ENCODE peak calls at places on chromosome 5, in seven cellular contexts. A is right atrium auricular region, P is left ventricle myocardium inferior, T is fibroblast of pulmonary artery, M is A549, J is lung, I is Caco-2. C is an unnamed sample.

GRCh38 chr5:74326571-74327338 is 313.8 kb downstream of the ENC1 start:
- DNase-seq in M (peak), T (peak), P (no peak), I (peak), J (no peak), A (no peak), C (peak)

GRCh38 chr5:155024015-155024414 is 10.5 kb downstream of the KIF4B start:
- DNase-seq in A (no peak), I (no peak), P (no peak), M (peak), J (no peak), T (no peak), C (no peak)

GRCh38 chr5:14675309-14675708 is 10.8 kb downstream of the OTULIN start:
- DNase-seq in T (no peak), A (no peak), M (no peak), P (no peak), I (no peak), J (no peak), C (no peak)

GRCh38 chr5:181241393-181241975 is 2.2 kb downstream of the RACK1 start:
- DNase-seq in J (no peak), A (no peak), M (peak), P (no peak), T (peak), I (no peak), C (peak)

GRCh38 chr5:90871356-90871755 is 312.8 kb downstream of the ADGRV1 start:
- DNase-seq in M (no peak), A (no peak), I (no peak), T (no peak), J (no peak), P (no peak), C (no peak)

GRCh38 chr5:91541696-91542095 is 158.6 kb upstream of the ARRDC3 start:
- DNase-seq in A (no peak), I (no peak), T (peak), P (no peak), M (peak), J (no peak), C (peak)

GRCh38 chr5:57653636-57654290 is 171.2 kb upstream of the ACTBL2 start:
- DNase-seq in T (no peak), P (no peak), A (no peak), J (no peak), I (no peak), M (no peak), C (no peak)

GRCh38 chr5:26237489-26237888 is 800.9 kb downstream of the CDH9 start:
- DNase-seq in I (no peak), T (no peak), P (no peak), J (no peak), A (no peak), M (no peak), C (no peak)

GRCh38 chr5:72649449-72649848 is 142.2 kb upstream of the ZNF366 start:
- DNase-seq in T (peak), P (no peak), M (peak), I (no peak), A (no peak), J (no peak), C (peak)

GRCh38 chr5:149153751-149154610 is 12.7 kb downstream of the ABLIM3 start:
- DNase-seq in J (peak), M (peak), T (peak), I (no peak), P (peak), A (peak), C (peak)

GRCh38 chr5:139638090-139638735 is 9.9 kb upstream of the CXXC5 start:
- DNase-seq in P (peak), I (no peak), A (peak), M (no peak), T (peak), J (peak), C (peak)

GRCh38 chr5:76622973-76623596 is at the start of gene F2RL2:
- DNase-seq in P (no peak), J (no peak), I (no peak), A (peak), M (peak), T (peak), C (peak)

GRCh38 chr5:23631283-23632045 is 124.1 kb downstream of the PRDM9 start:
- DNase-seq in T (peak), I (no peak), J (no peak), P (no peak), M (peak), A (no peak), C (peak)

GRCh38 chr5:141084487-141084989 is 9.9 kb upstream of the PCDHB2 start:
- DNase-seq in M (peak), T (peak), P (no peak), J (peak), A (no peak), I (peak), C (peak)
- H3K4me3 ChIP-seq in M (peak), T (peak), P (peak), J (peak), A (peak), I (peak), C (peak)

GRCh38 chr5:142590451-142591240 is 95.2 kb downstream of the FGF1 start:
- DNase-seq in P (no peak), J (no peak), I (no peak), T (no peak), M (no peak), A (no peak), C (peak)

GRCh38 chr5:142586552-142586951 is 99.3 kb downstream of the FGF1 start:
- DNase-seq in J (no peak), T (no peak), A (no peak), I (no peak), M (no peak), P (no peak), C (no peak)

GRCh38 chr5:142587354-142587965 is 98.4 kb downstream of the FGF1 start:
- DNase-seq in T (peak), J (no peak), I (peak), P (no peak), M (peak), A (no peak), C (peak)

GRCh38 chr5:142585451-142585850 is 100.4 kb downstream of the FGF1 start:
- DNase-seq in T (no peak), J (no peak), M (no peak), I (no peak), P (no peak), A (no peak), C (no peak)

DNA sequence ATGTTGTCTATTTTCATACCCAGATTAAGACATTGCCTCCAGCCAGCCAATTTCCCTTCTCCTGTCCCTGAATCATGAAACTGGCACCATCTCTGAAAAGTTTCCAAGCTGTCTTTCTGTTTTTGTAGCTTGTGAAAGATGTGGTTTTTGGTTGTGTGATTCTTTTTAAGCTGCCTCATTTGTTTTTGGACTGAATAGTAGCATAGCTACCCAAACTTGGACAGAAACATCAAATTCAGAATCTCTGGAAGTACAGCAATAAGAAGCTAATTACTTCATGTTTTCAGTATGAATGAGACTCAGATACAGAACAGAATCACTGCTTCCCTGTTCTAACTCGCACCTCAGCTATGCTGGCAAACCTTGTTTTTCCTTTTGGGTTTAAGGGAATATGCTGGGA is 101.0 kb downstream of the FGF1 start:
- DNase-seq in I (no peak), M (no peak), J (no peak), A (no peak), T (no peak), P (no peak), C (peak)
- TF ChIP-seq CTCF in I (no peak), M (no peak), J (no peak), A (no peak), T (no peak), P (no peak), C (no peak)

DNA sequence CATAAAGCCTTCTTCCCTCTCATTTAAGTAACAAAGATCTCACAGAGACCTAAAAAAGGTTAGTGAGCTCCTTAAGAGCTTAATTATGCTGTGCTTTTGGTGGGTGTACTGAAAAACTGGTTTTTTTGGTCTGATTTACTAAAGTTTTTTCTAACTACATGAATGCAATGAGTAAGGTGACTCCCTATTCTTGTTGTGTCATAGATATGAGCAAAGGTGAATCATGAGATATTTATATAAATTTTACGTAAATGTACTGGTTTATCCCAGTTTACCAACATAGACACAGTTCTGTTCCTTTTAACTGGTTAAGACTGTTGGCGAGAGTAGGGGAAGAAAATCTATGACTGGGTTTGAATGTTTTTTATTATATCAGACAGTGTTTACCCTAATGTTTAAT is 250.5 kb downstream of the NR2F1-AS1 start:
- DNase-seq in I (no peak), J (no peak), M (no peak), P (no peak), A (no peak), T (peak), C (peak)
- H3K4me3 ChIP-seq in I (no peak), J (no peak), M (no peak), P (no peak), A (no peak), T (no peak), C (no peak)

DNA sequence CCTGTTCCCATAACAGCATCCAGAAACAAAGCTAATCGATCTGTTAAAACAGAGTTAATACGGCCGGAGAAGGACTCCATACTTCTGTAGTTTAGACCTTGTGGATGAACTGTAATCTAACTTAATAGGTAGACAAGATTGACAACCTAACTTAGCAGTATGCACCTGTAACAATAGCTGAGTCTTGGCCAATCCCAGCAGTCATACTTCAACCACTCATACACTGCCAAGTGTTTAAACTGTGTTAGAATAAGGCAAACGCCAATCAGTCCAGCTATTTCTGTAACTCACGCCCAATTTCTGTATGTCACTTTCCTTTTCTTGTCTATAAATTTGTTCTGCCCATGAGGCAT is 33.7 kb upstream of the MACIR start:
- DNase-seq in J (no peak), M (no peak), T (no peak), P (no peak), I (no peak), A (no peak), C (no peak)
- TF ChIP-seq CTCF in J (no peak), M (no peak), T (no peak), P (no peak), I (no peak), A (no peak), C (no peak)

C was measured in fibroblast of mammary gland.